ENCODE peak calls at places on chromosomes 5 and 9, in eight cellular contexts. One of them, this sample, is unnamed.

GRCh38 chr9:2729721-2730120 is 12.4 kb downstream of the KCNV2 start:
- DNase-seq in dorsolateral prefrontal cortex: no peak
- DNase-seq in right atrium auricular region: no peak
- DNase-seq in ovary: no peak
- DNase-seq in testis: no peak
- DNase-seq in endothelial cell of umbilical vein: no peak
- DNase-seq in astrocyte of the spinal cord: no peak
- DNase-seq in neural crest cell: no peak
- DNase-seq in this sample: no peak

GRCh38 chr5:112202694-112203093 is 216.4 kb downstream of the EPB41L4A start:
- DNase-seq in astrocyte of the spinal cord: no peak
- DNase-seq in testis: no peak
- DNase-seq in neural crest cell: no peak
- DNase-seq in right atrium auricular region: no peak
- DNase-seq in ovary: no peak
- DNase-seq in endothelial cell of umbilical vein: no peak
- DNase-seq in dorsolateral prefrontal cortex: no peak
- DNase-seq in this sample: no peak

GRCh38 chr5:88144219-88145040 is 124.2 kb downstream of the TMEM161B start:
- DNase-seq in neural crest cell: peak
- DNase-seq in astrocyte of the spinal cord: peak
- DNase-seq in testis: no peak
- DNase-seq in right atrium auricular region: no peak
- DNase-seq in dorsolateral prefrontal cortex: no peak
- DNase-seq in endothelial cell of umbilical vein: no peak
- DNase-seq in ovary: peak
- DNase-seq in this sample: no peak

GRCh38 chr9:126694206-126695081 is 80.7 kb downstream of the LMX1B start:
- DNase-seq in right atrium auricular region: no peak
- DNase-seq in ovary: no peak
- DNase-seq in astrocyte of the spinal cord: no peak
- DNase-seq in neural crest cell: no peak
- DNase-seq in dorsolateral prefrontal cortex: no peak
- DNase-seq in endothelial cell of umbilical vein: no peak
- DNase-seq in testis: no peak
- DNase-seq in this sample: no peak

GRCh38 chr9:34929506-34930102 is 28.5 kb upstream of the PHF24 start:
- DNase-seq in right atrium auricular region: no peak
- DNase-seq in testis: peak
- DNase-seq in dorsolateral prefrontal cortex: peak
- DNase-seq in neural crest cell: peak
- DNase-seq in ovary: no peak
- DNase-seq in astrocyte of the spinal cord: peak
- DNase-seq in endothelial cell of umbilical vein: peak
- DNase-seq in this sample: peak

GRCh38 chr5:96014395-96014794 is 52.7 kb upstream of the ELL2 start:
- DNase-seq in neural crest cell: no peak
- DNase-seq in endothelial cell of umbilical vein: no peak
- DNase-seq in ovary: no peak
- DNase-seq in right atrium auricular region: no peak
- DNase-seq in astrocyte of the spinal cord: no peak
- DNase-seq in dorsolateral prefrontal cortex: no peak
- DNase-seq in testis: no peak
- DNase-seq in this sample: no peak

GRCh38 chr9:97425992-97426336 is 14.1 kb downstream of the TDRD7 start:
- DNase-seq in testis: no peak
- DNase-seq in neural crest cell: no peak
- DNase-seq in right atrium auricular region: no peak
- DNase-seq in ovary: no peak
- DNase-seq in astrocyte of the spinal cord: no peak
- DNase-seq in endothelial cell of umbilical vein: no peak
- DNase-seq in dorsolateral prefrontal cortex: no peak
- DNase-seq in this sample: no peak

GRCh38 chr9:75108571-75108970 is 20.3 kb downstream of the OSTF1 start:
- DNase-seq in neural crest cell: no peak
- DNase-seq in astrocyte of the spinal cord: no peak
- DNase-seq in right atrium auricular region: peak
- DNase-seq in testis: peak
- DNase-seq in endothelial cell of umbilical vein: peak
- DNase-seq in dorsolateral prefrontal cortex: no peak
- DNase-seq in ovary: no peak
- DNase-seq in this sample: no peak

GRCh38 chr5:115349001-115349817 is 52.8 kb upstream of the CCDC112 start:
- DNase-seq in endothelial cell of umbilical vein: peak
- DNase-seq in testis: no peak
- DNase-seq in right atrium auricular region: no peak
- DNase-seq in astrocyte of the spinal cord: peak
- DNase-seq in neural crest cell: no peak
- DNase-seq in ovary: no peak
- DNase-seq in dorsolateral prefrontal cortex: no peak
- DNase-seq in this sample: no peak

GRCh38 chr9:88198346-88198807 is 60.1 kb upstream of the SPATA31C2 start:
- DNase-seq in endothelial cell of umbilical vein: no peak
- DNase-seq in testis: no peak
- DNase-seq in astrocyte of the spinal cord: peak
- DNase-seq in right atrium auricular region: no peak
- DNase-seq in dorsolateral prefrontal cortex: no peak
- DNase-seq in neural crest cell: no peak
- DNase-seq in ovary: no peak
- DNase-seq in this sample: no peak

GRCh38 chr5:154811653-154812465 is 38.5 kb downstream of the FAXDC2 start:
- DNase-seq in testis: peak
- DNase-seq in astrocyte of the spinal cord: peak
- DNase-seq in ovary: peak
- DNase-seq in endothelial cell of umbilical vein: peak
- DNase-seq in right atrium auricular region: peak
- DNase-seq in dorsolateral prefrontal cortex: no peak
- DNase-seq in neural crest cell: peak
- DNase-seq in this sample: peak

GRCh38 chr5:59169768-59170150 is 586.9 kb downstream of the RAB3C start:
- DNase-seq in ovary: no peak
- DNase-seq in right atrium auricular region: no peak
- DNase-seq in astrocyte of the spinal cord: no peak
- DNase-seq in dorsolateral prefrontal cortex: no peak
- DNase-seq in testis: no peak
- DNase-seq in endothelial cell of umbilical vein: no peak
- DNase-seq in neural crest cell: no peak
- DNase-seq in this sample: no peak

DNA sequence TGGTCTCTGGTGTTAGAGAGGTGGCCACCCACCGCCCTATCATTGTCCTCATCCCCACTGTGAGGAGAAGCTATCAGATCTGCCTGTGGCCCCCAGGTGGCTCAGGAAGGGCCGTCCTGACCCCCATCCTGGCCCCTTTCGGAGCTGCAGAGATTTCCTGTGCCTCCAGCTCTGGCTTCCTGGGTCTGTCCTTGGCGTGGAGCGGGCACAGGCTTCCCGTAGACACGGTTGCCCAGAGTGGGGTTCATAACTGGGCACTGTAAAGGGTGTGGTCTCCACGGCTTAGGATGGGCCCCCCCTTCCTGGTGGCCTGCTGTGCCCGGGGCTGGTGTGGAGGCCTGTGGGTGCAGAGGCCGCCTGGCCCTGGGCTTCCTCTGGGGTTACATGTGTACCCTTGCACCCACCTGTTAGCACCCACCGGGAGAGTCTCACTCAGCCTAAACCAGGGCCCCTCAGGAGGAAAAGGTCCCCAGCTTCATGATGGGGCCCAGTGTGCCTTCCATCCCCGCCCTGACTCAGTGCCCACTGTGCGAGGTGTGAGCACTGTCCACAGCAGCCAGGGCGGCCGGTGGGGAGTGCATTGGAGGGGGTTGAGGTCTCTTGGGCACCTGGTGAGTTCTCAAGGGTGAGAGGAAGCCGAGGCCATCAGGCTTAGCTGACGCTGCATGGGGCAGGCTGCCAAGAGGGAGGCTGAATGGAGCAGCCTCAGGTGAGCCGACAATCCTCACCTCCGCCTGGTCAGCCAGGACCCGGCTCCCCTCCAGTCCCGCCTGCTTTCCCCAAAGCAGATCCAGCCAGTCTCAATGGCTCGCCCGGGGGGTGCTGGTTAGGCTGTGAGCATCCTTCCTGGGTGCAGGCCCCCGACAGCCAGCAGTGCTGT is 15.3 kb upstream of the AJM1 start:
- DNase-seq in neural crest cell: no peak
- DNase-seq in astrocyte of the spinal cord: no peak
- DNase-seq in endothelial cell of umbilical vein: no peak
- DNase-seq in dorsolateral prefrontal cortex: no peak
- DNase-seq in right atrium auricular region: no peak
- DNase-seq in ovary: peak
- DNase-seq in testis: no peak
- DNase-seq in this sample: no peak
- TF ChIP-seq CTCF in neural crest cell: no peak
- TF ChIP-seq CTCF in astrocyte of the spinal cord: no peak
- TF ChIP-seq CTCF in endothelial cell of umbilical vein: no peak
- TF ChIP-seq CTCF in dorsolateral prefrontal cortex: no peak
- TF ChIP-seq CTCF in right atrium auricular region: no peak
- TF ChIP-seq CTCF in ovary: no peak
- TF ChIP-seq CTCF in testis: no peak
- TF ChIP-seq CTCF in this sample: no peak

DNA sequence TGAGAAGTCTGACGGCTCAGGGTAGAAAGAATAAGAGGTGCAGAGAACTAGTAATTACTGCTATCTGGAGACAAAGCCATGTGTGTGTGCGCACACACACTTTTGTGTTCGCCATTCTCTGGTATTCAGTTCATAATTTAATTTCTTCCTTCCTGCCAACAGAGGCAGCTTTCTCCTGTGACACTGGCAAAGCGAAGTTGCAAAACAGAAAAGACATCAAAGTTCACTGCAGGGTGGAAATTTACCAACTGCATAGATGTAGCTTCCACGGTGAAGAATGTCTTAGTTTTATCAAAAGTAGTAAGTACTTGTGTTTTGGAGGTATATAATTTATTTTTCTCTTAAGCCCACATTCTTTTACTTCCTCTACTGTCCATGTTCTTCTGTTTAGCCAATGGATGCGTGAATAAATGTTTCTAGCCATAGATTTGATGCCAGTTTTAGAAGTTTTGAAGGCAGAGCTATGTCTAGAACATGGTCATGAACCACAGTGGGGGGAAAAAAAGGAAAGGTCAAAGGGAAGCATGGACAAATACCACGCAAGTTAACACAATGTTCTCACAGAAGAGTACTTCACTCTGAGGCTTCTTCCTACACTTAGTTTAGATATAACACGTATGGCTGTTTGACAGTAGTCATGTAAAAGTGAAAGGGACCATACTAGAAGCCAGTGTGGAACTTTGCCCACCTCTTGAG is 536.5 kb upstream of the GRIA1 start:
- DNase-seq in endothelial cell of umbilical vein: no peak
- DNase-seq in neural crest cell: no peak
- DNase-seq in right atrium auricular region: no peak
- DNase-seq in testis: no peak
- DNase-seq in dorsolateral prefrontal cortex: no peak
- DNase-seq in astrocyte of the spinal cord: no peak
- DNase-seq in ovary: no peak
- DNase-seq in this sample: no peak
- TF ChIP-seq CTCF in endothelial cell of umbilical vein: no peak
- TF ChIP-seq CTCF in neural crest cell: no peak
- TF ChIP-seq CTCF in right atrium auricular region: no peak
- TF ChIP-seq CTCF in testis: no peak
- TF ChIP-seq CTCF in dorsolateral prefrontal cortex: no peak
- TF ChIP-seq CTCF in astrocyte of the spinal cord: no peak
- TF ChIP-seq CTCF in ovary: no peak
- TF ChIP-seq CTCF in this sample: no peak

GRCh38 chr5:165227515-165227914 is 1722.1 kb downstream of the MAT2B start:
- DNase-seq in astrocyte of the spinal cord: no peak
- DNase-seq in dorsolateral prefrontal cortex: no peak
- DNase-seq in neural crest cell: no peak
- DNase-seq in right atrium auricular region: no peak
- DNase-seq in testis: no peak
- DNase-seq in ovary: no peak
- DNase-seq in endothelial cell of umbilical vein: no peak
- DNase-seq in this sample: no peak
- TF ChIP-seq CTCF in astrocyte of the spinal cord: no peak
- TF ChIP-seq CTCF in dorsolateral prefrontal cortex: no peak
- TF ChIP-seq CTCF in neural crest cell: no peak
- TF ChIP-seq CTCF in right atrium auricular region: no peak
- TF ChIP-seq CTCF in testis: no peak
- TF ChIP-seq CTCF in ovary: no peak
- TF ChIP-seq CTCF in endothelial cell of umbilical vein: no peak
- TF ChIP-seq CTCF in this sample: no peak

DNA sequence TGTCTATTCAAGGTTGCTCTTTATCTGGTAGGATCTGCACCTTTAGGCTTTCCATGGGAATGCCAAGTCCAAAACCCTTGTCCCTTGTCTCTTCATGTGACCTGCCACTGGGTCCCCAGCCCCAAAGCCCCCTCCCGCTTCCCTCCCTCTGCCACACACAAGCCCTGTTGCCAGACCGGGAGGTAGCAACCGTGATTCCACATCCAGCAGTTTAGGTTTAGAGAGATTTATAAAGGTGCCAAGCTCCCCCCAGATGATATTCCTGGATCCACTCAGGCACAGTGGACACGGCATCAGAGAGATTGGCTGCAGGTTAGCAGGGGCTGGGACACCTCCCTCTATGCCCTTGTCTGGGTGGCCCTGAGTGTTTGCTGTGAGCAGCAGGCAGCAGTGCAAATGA is 504.7 kb downstream of the CCDC171 start:
- DNase-seq in astrocyte of the spinal cord: no peak
- DNase-seq in dorsolateral prefrontal cortex: no peak
- DNase-seq in neural crest cell: no peak
- DNase-seq in testis: no peak
- DNase-seq in endothelial cell of umbilical vein: no peak
- DNase-seq in right atrium auricular region: no peak
- DNase-seq in ovary: no peak
- DNase-seq in this sample: no peak
- TF ChIP-seq CTCF in astrocyte of the spinal cord: no peak
- TF ChIP-seq CTCF in dorsolateral prefrontal cortex: no peak
- TF ChIP-seq CTCF in neural crest cell: no peak
- TF ChIP-seq CTCF in testis: no peak
- TF ChIP-seq CTCF in endothelial cell of umbilical vein: no peak
- TF ChIP-seq CTCF in right atrium auricular region: no peak
- TF ChIP-seq CTCF in ovary: no peak
- TF ChIP-seq CTCF in this sample: no peak

GRCh38 chr9:119284118-119284517 is 85.1 kb downstream of the BRINP1 start:
- DNase-seq in neural crest cell: peak
- DNase-seq in ovary: no peak
- DNase-seq in testis: peak
- DNase-seq in dorsolateral prefrontal cortex: no peak
- DNase-seq in endothelial cell of umbilical vein: no peak
- DNase-seq in right atrium auricular region: no peak
- DNase-seq in astrocyte of the spinal cord: no peak
- DNase-seq in this sample: no peak
- TF ChIP-seq CTCF in neural crest cell: peak
- TF ChIP-seq CTCF in ovary: no peak
- TF ChIP-seq CTCF in testis: no peak
- TF ChIP-seq CTCF in dorsolateral prefrontal cortex: peak
- TF ChIP-seq CTCF in endothelial cell of umbilical vein: no peak
- TF ChIP-seq CTCF in right atrium auricular region: peak
- TF ChIP-seq CTCF in astrocyte of the spinal cord: no peak
- TF ChIP-seq CTCF in this sample: no peak

GRCh38 chr5:169511708-169512107 is 71.9 kb upstream of the SPDL1 start:
- DNase-seq in endothelial cell of umbilical vein: no peak
- DNase-seq in astrocyte of the spinal cord: no peak
- DNase-seq in ovary: no peak
- DNase-seq in right atrium auricular region: no peak
- DNase-seq in neural crest cell: no peak
- DNase-seq in dorsolateral prefrontal cortex: no peak
- DNase-seq in testis: no peak
- DNase-seq in this sample: no peak
- TF ChIP-seq CTCF in endothelial cell of umbilical vein: no peak
- TF ChIP-seq CTCF in astrocyte of the spinal cord: no peak
- TF ChIP-seq CTCF in ovary: no peak
- TF ChIP-seq CTCF in right atrium auricular region: no peak
- TF ChIP-seq CTCF in neural crest cell: peak
- TF ChIP-seq CTCF in dorsolateral prefrontal cortex: no peak
- TF ChIP-seq CTCF in testis: no peak
- TF ChIP-seq CTCF in this sample: no peak

GRCh38 chr9:137280478-137281344 is 3.2 kb downstream of the TOR4A start:
- DNase-seq in ovary: no peak
- DNase-seq in testis: no peak
- DNase-seq in dorsolateral prefrontal cortex: no peak
- DNase-seq in neural crest cell: peak
- DNase-seq in right atrium auricular region: no peak
- DNase-seq in astrocyte of the spinal cord: no peak
- DNase-seq in endothelial cell of umbilical vein: no peak
- DNase-seq in this sample: peak
- TF ChIP-seq CTCF in ovary: no peak
- TF ChIP-seq CTCF in testis: no peak
- TF ChIP-seq CTCF in dorsolateral prefrontal cortex: no peak
- TF ChIP-seq CTCF in neural crest cell: peak
- TF ChIP-seq CTCF in right atrium auricular region: peak
- TF ChIP-seq CTCF in astrocyte of the spinal cord: peak
- TF ChIP-seq CTCF in endothelial cell of umbilical vein: no peak
- TF ChIP-seq CTCF in this sample: peak

This sample was measured in GM20000.